ENCODE peak calls at places on chromosomes 3 and 15, in eight cellular contexts. Y, S, R, M, F, L, U and D are unnamed samples.

GRCh38 chr15:79682285-79682684 is 214.5 kb downstream of the MTHFS start:
- DNase-seq in Y (no peak), F (no peak), S (no peak), R (no peak), M (peak), U (peak), L (no peak), D (no peak)

GRCh38 chr15:80982205-80982604 is 7.4 kb downstream of the MESD start:
- DNase-seq in M (no peak), S (no peak), L (no peak), Y (no peak), R (no peak), F (no peak), U (no peak), D (no peak)

GRCh38 chr3:44420676-44421075 is 56.8 kb downstream of the ZNF445 start:
- DNase-seq in Y (no peak), S (no peak), M (no peak), R (no peak), U (no peak), F (no peak), L (no peak), D (no peak)

GRCh38 chr3:126835472-126836219 is 131.6 kb downstream of the CHCHD6 start:
- DNase-seq in R (no peak), S (no peak), L (no peak), F (no peak), U (no peak), M (no peak), Y (no peak), D (no peak)

GRCh38 chr3:38662544-38662943 is 13.1 kb upstream of the SCN5A start:
- DNase-seq in F (no peak), U (no peak), L (no peak), Y (peak), R (no peak), M (peak), S (peak), D (no peak)

GRCh38 chr15:88479169-88479568 is 11.7 kb downstream of the MRPS11 start:
- DNase-seq in Y (no peak), R (no peak), M (no peak), U (no peak), S (no peak), F (no peak), L (no peak), D (no peak)

GRCh38 chr3:58163234-58163633 is 47.5 kb downstream of the DNASE1L3 start:
- DNase-seq in M (no peak), R (no peak), U (no peak), L (no peak), F (no peak), Y (no peak), S (no peak), D (no peak)

GRCh38 chr15:75891895-75892294 is 11.8 kb upstream of the FBXO22 start:
- DNase-seq in F (no peak), R (no peak), S (no peak), L (no peak), Y (no peak), M (peak), U (no peak), D (no peak)

GRCh38 chr3:152405915-152406802 is 137.4 kb downstream of the MBNL1 start:
- DNase-seq in S (no peak), L (no peak), F (peak), M (peak), Y (no peak), U (no peak), R (no peak), D (no peak)

GRCh38 chr3:162034368-162034767 is 537.8 kb downstream of the OTOL1 start:
- DNase-seq in M (no peak), L (no peak), Y (no peak), S (no peak), R (no peak), F (no peak), U (no peak), D (no peak)

GRCh38 chr15:77966540-77967290 is 110.8 kb downstream of the TBC1D2B start:
- DNase-seq in S (no peak), M (peak), L (no peak), Y (peak), F (no peak), U (peak), R (no peak), D (peak)

GRCh38 chr15:74723754-74724334 is 1.5 kb downstream of the CYP1A1 start:
- DNase-seq in L (no peak), U (no peak), F (no peak), R (no peak), Y (peak), S (peak), M (peak), D (no peak)

GRCh38 chr15:69704229-69704628 is 251.6 kb downstream of the RPLP1 start:
- DNase-seq in M (no peak), F (no peak), S (no peak), U (no peak), L (no peak), R (no peak), Y (no peak), D (no peak)

GRCh38 chr15:89114974-89115373 is 26.7 kb downstream of the ABHD2 start:
- DNase-seq in L (no peak), Y (no peak), U (no peak), F (peak), S (no peak), R (no peak), M (no peak), D (no peak)

GRCh38 chr3:13931172-13931571 is 51.3 kb upstream of the WNT7A start:
- DNase-seq in U (no peak), L (no peak), M (no peak), F (no peak), S (no peak), Y (no peak), R (no peak), D (no peak)

GRCh38 chr3:133448478-133449122 is 48.7 kb downstream of the BFSP2 start:
- DNase-seq in S (no peak), M (no peak), U (no peak), F (no peak), R (no peak), Y (peak), L (no peak), D (no peak)

GRCh38 chr15:67225336-67225735 is 29.1 kb downstream of the AAGAB start:
- DNase-seq in L (no peak), S (no peak), Y (no peak), F (no peak), R (no peak), M (no peak), U (no peak), D (no peak)

GRCh38 chr3:142925140-142925539 is 36.3 kb upstream of the PCOLCE2 start:
- DNase-seq in F (no peak), R (no peak), U (no peak), S (no peak), Y (no peak), L (no peak), M (no peak), D (no peak)

GRCh38 chr3:164235239-164235728 is 843.0 kb downstream of the SI start:
- DNase-seq in L (no peak), S (no peak), M (no peak), U (no peak), Y (no peak), F (no peak), R (no peak), D (no peak)

GRCh38 chr15:78049691-78050440 is 27.6 kb downstream of the TBC1D2B start:
- DNase-seq in L (peak), U (peak), F (no peak), Y (peak), M (no peak), R (no peak), S (no peak), D (no peak)

GRCh38 chr3:61600195-61600594 is 38.8 kb downstream of the PTPRG start:
- DNase-seq in U (no peak), L (no peak), F (no peak), R (no peak), M (no peak), Y (no peak), S (no peak), D (no peak)

GRCh38 chr15:57559875-57560274 is 31.8 kb upstream of the MYZAP start:
- DNase-seq in F (peak), Y (peak), L (peak), U (peak), R (peak), S (peak), M (peak), D (peak)

GRCh38 chr15:33608714-33609113 is 297.9 kb downstream of the RYR3 start:
- DNase-seq in F (no peak), Y (no peak), L (no peak), R (no peak), U (no peak), S (no peak), M (peak), D (no peak)

GRCh38 chr15:85289677-85290365 is 90.6 kb upstream of the AKAP13 start:
- DNase-seq in F (peak), R (no peak), M (peak), L (peak), U (peak), Y (peak), S (no peak), D (peak)

GRCh38 chr15:60835974-60836373 is 357.0 kb upstream of the ICE2 start:
- DNase-seq in M (no peak), S (no peak), F (no peak), U (no peak), L (no peak), R (no peak), Y (no peak), D (no peak)

GRCh38 chr3:38137615-38138346 is 680 bp upstream of the MYD88 start:
- DNase-seq in S (peak), Y (peak), L (peak), U (no peak), F (peak), R (no peak), M (peak), D (no peak)

GRCh38 chr3:52401021-52401420 is 43.9 kb downstream of the SEMA3G start:
- DNase-seq in L (peak), R (no peak), M (no peak), F (no peak), S (no peak), U (no peak), Y (no peak), D (peak)

GRCh38 chr3:189139631-189140030 is 32.1 kb upstream of the TPRG1 start:
- DNase-seq in R (no peak), M (no peak), L (no peak), Y (no peak), F (no peak), S (no peak), U (no peak), D (no peak)

GRCh38 chr15:36645106-36645505 is 65.7 kb downstream of the CDIN1 start:
- DNase-seq in S (no peak), U (no peak), Y (no peak), F (no peak), M (no peak), R (no peak), L (no peak), D (no peak)

GRCh38 chr3:149101154-149101553 is 14.8 kb upstream of the HLTF start:
- DNase-seq in F (no peak), R (no peak), S (no peak), M (no peak), Y (no peak), U (no peak), L (no peak), D (no peak)

GRCh38 chr3:171965088-171965712 is 74.2 kb upstream of the FNDC3B start:
- DNase-seq in L (no peak), R (no peak), M (no peak), F (no peak), Y (no peak), S (no peak), U (no peak), D (no peak)

GRCh38 chr3:171966533-171967136 is 72.7 kb upstream of the FNDC3B start:
- DNase-seq in L (no peak), R (no peak), M (no peak), U (no peak), S (no peak), F (no peak), Y (no peak), D (no peak)

GRCh38 chr3:171967137-171967783 is 72.1 kb upstream of the FNDC3B start:
- DNase-seq in S (no peak), F (peak), R (no peak), M (no peak), L (no peak), Y (no peak), U (peak), D (no peak)

GRCh38 chr3:171970301-171970788 is 69.0 kb upstream of the FNDC3B start:
- DNase-seq in R (no peak), S (no peak), F (no peak), M (no peak), Y (no peak), L (no peak), U (no peak), D (no peak)

DNA sequence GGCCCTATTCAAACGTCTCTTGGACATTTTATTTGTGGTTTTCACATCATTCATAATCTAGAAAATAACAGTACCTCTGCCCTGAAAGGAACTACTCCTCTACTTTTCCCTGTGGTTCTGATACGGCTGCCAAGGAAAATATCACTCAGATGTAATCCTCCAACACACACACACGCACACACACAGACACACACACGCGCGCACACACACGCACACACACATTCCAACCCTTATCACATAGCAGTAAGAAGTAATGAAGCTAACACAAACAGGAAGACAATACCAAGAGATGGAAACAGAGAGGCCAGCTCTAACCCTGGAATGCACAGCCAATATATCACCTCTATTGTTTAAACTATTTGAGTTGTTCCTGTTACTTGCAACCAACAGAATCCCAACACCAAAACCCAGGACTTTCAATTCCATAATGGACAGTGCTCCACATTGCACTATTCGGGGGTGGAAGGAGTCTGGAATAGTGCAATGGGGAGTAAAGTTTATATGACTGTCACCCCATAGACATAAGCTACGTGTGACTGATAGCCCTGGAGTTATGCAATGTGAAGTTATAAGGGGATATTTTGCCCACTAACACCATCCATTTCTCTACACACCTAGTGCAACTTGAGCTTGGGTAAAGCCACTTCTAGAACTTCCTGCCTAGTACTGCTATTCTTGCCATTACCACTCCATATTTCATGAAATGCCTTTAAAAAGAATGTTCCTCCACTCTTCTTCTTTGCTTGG is 71.3 kb upstream of the FNDC3B start:
- DNase-seq in M (no peak), Y (no peak), L (no peak), S (no peak), R (no peak), U (peak), F (no peak), D (no peak)
- H3K27ac ChIP-seq in M (no peak), Y (no peak), L (peak), S (no peak), R (peak), U (no peak), F (no peak), D (no peak)

GRCh38 chr15:44711089-44711355 is at the start of gene PATL2:
- DNase-seq in L (no peak), M (no peak), U (no peak), Y (no peak), F (no peak), S (no peak), R (no peak), D (no peak)
- TF ChIP-seq CTCF in L (no peak), M (no peak), U (no peak), Y (no peak), F (no peak), S (no peak), R (no peak), D (no peak)

DNA sequence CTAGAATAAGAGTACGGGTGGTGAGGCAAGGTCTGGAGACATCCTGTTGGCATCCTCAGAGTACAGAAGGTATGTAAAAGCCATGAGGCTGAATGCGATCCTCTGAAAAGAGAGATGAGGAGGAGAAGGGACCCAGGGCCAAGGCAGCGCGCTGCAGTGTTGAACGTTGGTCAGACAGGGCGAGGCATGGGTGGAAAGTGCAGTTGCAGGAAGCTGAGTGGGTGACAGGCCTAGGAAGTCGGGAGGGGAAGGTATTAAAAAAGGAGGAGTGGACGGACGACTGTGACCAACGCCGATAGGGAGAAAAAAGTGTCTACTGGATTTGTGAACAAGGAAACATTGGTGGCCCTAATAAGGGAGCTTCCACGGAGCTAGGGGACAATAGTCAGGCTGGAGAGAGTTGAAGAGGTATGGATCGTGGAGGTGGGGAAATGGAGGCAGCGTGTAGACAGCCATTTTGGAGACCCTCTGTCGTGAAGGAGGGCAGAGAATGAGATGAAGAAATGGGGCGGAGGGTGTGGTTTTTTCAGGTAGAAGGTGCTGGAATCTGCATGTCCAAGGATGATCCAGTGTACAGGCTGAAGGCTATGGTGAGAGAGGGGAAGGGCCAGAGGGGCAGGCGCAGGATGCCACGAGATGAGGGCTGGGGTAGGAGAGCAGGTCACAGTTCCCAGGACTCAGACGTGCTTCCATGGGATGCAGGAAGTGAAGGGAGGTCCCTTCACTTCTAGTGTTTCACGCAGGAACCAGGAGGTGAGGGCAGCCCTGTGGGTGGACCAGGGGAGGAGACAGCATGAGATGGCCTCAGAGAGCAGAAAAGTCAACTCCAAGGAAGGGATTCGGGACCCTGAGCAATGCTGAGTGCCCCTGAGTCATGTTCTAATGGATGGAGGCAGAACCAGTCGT is 115.9 kb downstream of the ASB7 start:
- DNase-seq in Y (no peak), M (no peak), F (peak), L (no peak), U (peak), R (peak), S (peak), D (no peak)
- H3K27ac ChIP-seq in Y (no peak), M (no peak), F (no peak), L (no peak), U (no peak), R (no peak), S (no peak), D (no peak)

GRCh38 chr3:169044341-169045113 is 619.0 kb downstream of the MECOM start:
- DNase-seq in M (no peak), S (no peak), F (no peak), R (no peak), L (no peak), Y (no peak), U (no peak), D (no peak)

DNA sequence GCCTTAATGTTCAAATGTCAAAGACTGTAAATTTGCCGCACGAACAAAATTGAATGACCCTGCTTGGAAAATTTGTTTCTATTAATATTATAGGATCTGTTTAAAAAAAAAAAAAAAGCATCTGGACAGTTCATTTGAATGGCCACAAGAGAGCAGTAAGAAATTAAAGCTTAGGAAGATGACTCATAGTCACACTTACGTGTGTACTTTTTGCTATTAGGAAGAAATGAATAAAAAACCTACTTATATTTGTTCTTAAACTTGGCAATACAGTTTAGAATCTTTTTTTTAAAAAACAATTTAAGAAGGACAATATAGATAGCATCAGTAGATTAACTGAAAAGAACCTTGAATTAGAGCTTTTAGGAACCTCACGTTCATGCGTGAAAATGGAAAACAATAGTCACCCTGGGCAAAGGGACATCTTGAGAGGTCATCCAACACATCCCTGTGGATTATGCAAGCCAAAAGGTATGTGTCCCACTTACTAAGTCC is 621.8 kb downstream of the MECOM start:
- DNase-seq in L (no peak), M (peak), S (no peak), F (no peak), U (no peak), Y (no peak), R (no peak), D (no peak)
- TF ChIP-seq CTCF in L (peak), M (peak), S (peak), F (peak), U (peak), Y (peak), R (no peak), D (peak)

DNA sequence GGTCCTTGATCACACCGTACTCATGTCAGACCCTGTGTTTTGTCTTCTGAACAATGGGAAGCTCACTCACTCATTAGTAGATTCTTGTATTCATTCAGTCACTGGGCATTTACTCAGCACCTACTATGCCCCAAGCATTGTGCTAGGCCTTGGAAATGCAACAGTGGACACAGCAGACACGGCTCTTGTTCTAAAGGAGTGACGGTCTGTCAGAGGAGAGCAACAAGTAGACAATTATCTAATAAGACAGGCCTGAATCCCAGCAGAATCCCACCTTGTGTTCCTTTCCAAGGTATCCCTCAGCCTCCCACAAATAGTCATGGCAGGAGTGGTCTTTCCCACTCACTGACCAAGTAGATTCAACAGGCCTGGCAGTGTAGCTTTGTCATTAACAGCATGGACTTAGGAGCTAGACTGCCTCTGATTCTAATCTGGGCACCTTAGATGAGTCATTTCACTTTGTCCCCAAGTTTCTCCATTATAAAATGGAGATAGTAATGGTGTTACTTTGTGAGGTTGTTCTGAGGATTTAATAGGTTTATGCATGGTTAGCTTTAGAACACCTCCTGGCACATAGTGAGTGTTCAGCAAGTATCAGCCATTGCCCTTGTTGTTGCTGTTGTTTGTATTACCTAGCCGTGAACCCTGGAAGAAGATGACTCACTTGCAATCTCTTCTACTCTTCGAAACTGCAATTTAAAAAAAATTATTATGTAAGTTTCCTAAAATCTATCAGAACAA is 69.1 kb downstream of the SSUH2 start:
- DNase-seq in R (no peak), M (no peak), U (no peak), F (no peak), S (no peak), Y (no peak), L (no peak), D (no peak)
- H3K27ac ChIP-seq in R (no peak), M (no peak), U (no peak), F (no peak), S (no peak), Y (no peak), L (no peak), D (peak)

DNA sequence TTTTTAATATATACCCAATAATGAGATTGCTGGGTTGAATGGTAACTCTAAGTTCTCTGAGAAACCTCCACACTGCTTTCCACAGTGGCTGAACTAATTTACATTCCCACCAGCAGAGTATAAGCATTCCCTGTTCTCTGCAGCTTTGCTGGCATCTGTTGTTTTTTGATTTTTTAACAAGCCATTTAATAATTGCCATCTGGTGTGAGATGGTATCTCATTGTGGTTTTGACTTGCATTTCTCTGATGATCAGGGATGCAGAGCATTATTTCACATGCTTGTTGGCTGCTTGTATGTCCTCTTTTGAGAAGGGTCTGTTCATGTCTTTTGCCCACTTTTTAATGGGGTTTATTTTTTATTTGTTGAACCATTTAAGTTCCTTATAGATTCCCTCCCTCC is 75.0 kb upstream of the EPHB3 start:
- DNase-seq in M (peak), F (no peak), L (no peak), S (no peak), R (no peak), Y (no peak), U (no peak), D (no peak)
- TF ChIP-seq CTCF in M (no peak), F (no peak), L (no peak), S (no peak), R (no peak), Y (no peak), U (no peak), D (no peak)